ENCODE peak calls at places on chromosomes 2 and 18, in nine cellular contexts. C is fibroblast of lung; N is GM19239; J is stimulated activated CD8-positive, alpha-beta memory T cell treated with anti-CD3 and anti-CD28 coated beads, Interleukin-7, amount 100 ng/mL, for 24 hours; E is psoas muscle; K is NCI-H1694 treated with DMSO at 0.1 percent for 48 hours; V is renal cortical epithelial cell; B is A172; T is memory B cell. Z is an unnamed sample.

GRCh38 chr2:227198866-227199265 is 34.4 kb downstream of the COL4A3 start:
- DNase-seq in V (peak; percentile 42), J (no peak), C (no peak), N (no peak), E (no peak), K (no peak), T (no peak), B (no peak), Z (no peak)

GRCh38 chr2:121521359-121521758 is 9.3 kb upstream of the RNU4ATAC start:
- DNase-seq in J (no peak), K (no peak), C (peak; percentile 97), T (no peak), B (no peak), N (no peak), V (no peak), E (no peak), Z (no peak)

GRCh38 chr2:199018826-199019225 is 438.9 kb downstream of the SATB2 start:
- DNase-seq in B (no peak), C (peak; percentile 68), T (no peak), E (no peak), V (no peak), J (no peak), N (no peak), K (no peak), Z (no peak)

GRCh38 chr2:134190062-134190806 is 63.6 kb upstream of the MGAT5 start:
- DNase-seq in N (no peak), C (no peak), B (no peak), V (no peak), J (no peak), E (no peak), T (no peak), K (no peak), Z (no peak)

GRCh38 chr2:203650860-203651613 is 55.4 kb upstream of the CD28 start:
- DNase-seq in N (no peak), J (no peak), B (peak; percentile 40), E (no peak), T (no peak), K (peak; percentile 30), C (peak; percentile 58), V (peak; percentile 66), Z (no peak)

GRCh38 chr2:26805241-26805676 is 19.4 kb downstream of the CENPA start:
- DNase-seq in K (no peak), B (peak; percentile 97), J (no peak), E (no peak), C (peak; percentile 81), N (no peak), V (peak; percentile 92), T (no peak), Z (peak; percentile 56)

GRCh38 chr2:191740016-191740419 is 62.1 kb downstream of the NABP1 start:
- DNase-seq in E (no peak), K (no peak), V (no peak), J (no peak), N (no peak), B (no peak), T (no peak), C (peak; percentile 48), Z (no peak)

GRCh38 chr2:106096446-106097369 is 97.4 kb downstream of the UXS1 start:
- DNase-seq in C (no peak), B (no peak), T (no peak), J (no peak), E (no peak), V (no peak), N (no peak), K (no peak), Z (no peak)

GRCh38 chr18:67379991-67380390 is 136.5 kb downstream of the DSEL start:
- DNase-seq in C (no peak), J (no peak), V (no peak), E (no peak), B (no peak), T (no peak), K (no peak), N (no peak), Z (no peak)

GRCh38 chr2:16785072-16785638 is 119.5 kb upstream of the CYRIA start:
- DNase-seq in V (no peak), J (no peak), K (no peak), C (no peak), T (no peak), B (no peak), E (no peak), N (no peak), Z (no peak)

Z was measured in HTR-8/SVneo.